ENCODE peak calls at places on chromosomes 12 and 14, in seven cellular contexts. H is AG09309, D is fibroblast of lung, K is OCI-LY7, X is coronary artery, U is AG10803, F is HFFc6. L is an unnamed sample.

GRCh38 chr12:263574-263973 is 938 bp upstream of the SLC6A13 start:
- DNase-seq in U (no peak), D (peak; percentile 66), F (peak; percentile 6), H (no peak), X (no peak), K (no peak), L (no peak)

GRCh38 chr12:55935742-55936151 is 4.8 kb downstream of the DGKA start:
- DNase-seq in X (no peak), H (no peak), K (no peak), U (no peak), F (no peak), D (no peak), L (no peak)

GRCh38 chr12:93790472-93791152 is 113.4 kb downstream of the CRADD start:
- DNase-seq in U (peak; percentile 88), F (peak; percentile 78), H (no peak), D (peak; percentile 93), X (no peak), K (no peak), L (peak; percentile 37)

GRCh38 chr12:96241484-96242256 is 47.5 kb downstream of the ELK3 start:
- DNase-seq in U (peak; percentile 98), X (no peak), F (no peak), D (peak; percentile 80), K (no peak), H (peak; percentile 92), L (no peak)

GRCh38 chr14:104797112-104798044 is 1.8 kb upstream of the AKT1 start:
- DNase-seq in F (no peak), K (no peak), X (no peak), U (no peak), H (no peak), D (no peak), L (no peak)

GRCh38 chr12:96343347-96343954 is 56.8 kb downstream of the CDK17 start:
- DNase-seq in H (no peak), K (peak; percentile 10), D (peak; percentile 75), X (no peak), U (peak; percentile 40), F (no peak), L (peak; percentile 67)

GRCh38 chr12:57846577-57847319 is at the start of gene CTDSP2:
- DNase-seq in X (peak; percentile 100), D (peak; percentile 97), K (peak; percentile 97), H (peak; percentile 94), F (peak; percentile 98), U (peak; percentile 99), L (peak; percentile 99)

GRCh38 chr14:54348923-54349615 is 47.7 kb upstream of the CDKN3 start:
- DNase-seq in K (no peak), D (peak; percentile 47), U (peak; percentile 77), F (no peak), H (no peak), X (no peak), L (no peak)

GRCh38 chr14:53295985-53296582 is 143.0 kb upstream of the DDHD1 start:
- DNase-seq in X (no peak), K (peak; percentile 57), H (no peak), U (peak; percentile 42), F (peak; percentile 9), D (peak; percentile 37), L (peak; percentile 39)

GRCh38 chr14:64815257-64815656 is 64.5 kb downstream of the SPTB start:
- DNase-seq in H (no peak), D (no peak), U (no peak), X (no peak), K (no peak), F (no peak), L (no peak)

GRCh38 chr12:76820888-76821482 is 57.1 kb downstream of the ZDHHC17 start:
- DNase-seq in D (peak; percentile 40), F (peak; percentile 26), K (peak; percentile 3), H (no peak), X (no peak), U (peak; percentile 46), L (peak; percentile 25)

GRCh38 chr12:64744422-64745258 is 14.6 kb downstream of the GNS start:
- DNase-seq in U (peak; percentile 36), F (no peak), X (no peak), K (no peak), H (no peak), D (peak; percentile 48), L (no peak)

GRCh38 chr12:65925626-65926025 is 101.3 kb downstream of the HMGA2 start:
- DNase-seq in F (no peak), H (no peak), D (no peak), U (no peak), X (no peak), K (no peak), L (peak; percentile 82)

GRCh38 chr12:13196302-13196921 is at the start of gene EMP1:
- DNase-seq in D (peak; percentile 100), X (peak; percentile 95), F (peak; percentile 100), U (peak; percentile 100), H (peak; percentile 99), K (no peak), L (peak; percentile 76)

GRCh38 chr12:15978431-15978950 is 67.4 kb downstream of the DERA start:
- DNase-seq in X (no peak), K (no peak), F (peak; percentile 50), D (peak; percentile 90), H (no peak), U (peak; percentile 57), L (no peak)

GRCh38 chr12:93968928-93969327 is 179.4 kb upstream of the PLXNC1 start:
- DNase-seq in K (no peak), F (no peak), D (no peak), U (no peak), H (no peak), X (no peak), L (peak; percentile 37)

GRCh38 chr12:101009274-101009673 is 200.8 kb downstream of the SLC5A8 start:
- DNase-seq in H (no peak), X (no peak), U (no peak), F (no peak), D (no peak), K (no peak), L (no peak)

GRCh38 chr12:81502912-81503695 is 256.0 kb downstream of the PPFIA2 start:
- DNase-seq in H (peak; percentile 33), D (peak; percentile 98), U (peak; percentile 77), X (no peak), K (no peak), F (no peak), L (no peak)

GRCh38 chr14:54502602-54503001 is 7.1 kb upstream of the CGRRF1 start:
- DNase-seq in K (no peak), X (no peak), F (no peak), U (peak; percentile 72), D (no peak), H (no peak), L (peak; percentile 14)

GRCh38 chr12:104733717-104734175 is 224.3 kb downstream of the SLC41A2 start:
- DNase-seq in D (no peak), K (peak; percentile 22), U (no peak), H (no peak), F (no peak), X (no peak), L (peak; percentile 62)
- TF ChIP-seq CTCF in D (no peak), K (peak; percentile 68), U (no peak), H (no peak), F (peak; percentile 55), X (no peak), L (peak; percentile 27)

GRCh38 chr12:121804417-121805111 is 755 bp downstream of the SETD1B start:
- DNase-seq in F (no peak), D (no peak), U (no peak), H (no peak), K (peak; percentile 57), X (no peak), L (peak; percentile 87)
- TF ChIP-seq CTCF in F (no peak), D (no peak), U (no peak), H (no peak), K (no peak), X (no peak), L (no peak)

GRCh38 chr14:80862983-80863382 is 78.6 kb downstream of the CEP128 start:
- DNase-seq in D (no peak), H (no peak), U (no peak), F (no peak), K (no peak), X (no peak), L (no peak)
- TF ChIP-seq CTCF in D (peak; percentile 37), H (no peak), U (peak; percentile 38), F (peak; percentile 73), K (peak; percentile 69), X (no peak), L (no peak)

GRCh38 chr14:100278702-100279101 is 27.5 kb downstream of the SLC25A29 start:
- DNase-seq in X (no peak), K (peak; percentile 45), H (peak; percentile 41), D (peak; percentile 74), U (peak; percentile 76), F (peak; percentile 63), L (peak; percentile 75)
- TF ChIP-seq CTCF in X (no peak), K (peak; percentile 42), H (peak; percentile 44), D (peak; percentile 33), U (peak; percentile 57), F (peak; percentile 49), L (no peak)

GRCh38 chr14:67240168-67240932 is 885 bp upstream of the PALS1 start:
- DNase-seq in F (peak; percentile 45), K (peak; percentile 31), U (peak; percentile 36), H (no peak), D (no peak), X (peak; percentile 89), L (peak; percentile 50)
- TF ChIP-seq CTCF in F (no peak), K (no peak), U (no peak), H (no peak), D (no peak), X (no peak), L (no peak)

DNA sequence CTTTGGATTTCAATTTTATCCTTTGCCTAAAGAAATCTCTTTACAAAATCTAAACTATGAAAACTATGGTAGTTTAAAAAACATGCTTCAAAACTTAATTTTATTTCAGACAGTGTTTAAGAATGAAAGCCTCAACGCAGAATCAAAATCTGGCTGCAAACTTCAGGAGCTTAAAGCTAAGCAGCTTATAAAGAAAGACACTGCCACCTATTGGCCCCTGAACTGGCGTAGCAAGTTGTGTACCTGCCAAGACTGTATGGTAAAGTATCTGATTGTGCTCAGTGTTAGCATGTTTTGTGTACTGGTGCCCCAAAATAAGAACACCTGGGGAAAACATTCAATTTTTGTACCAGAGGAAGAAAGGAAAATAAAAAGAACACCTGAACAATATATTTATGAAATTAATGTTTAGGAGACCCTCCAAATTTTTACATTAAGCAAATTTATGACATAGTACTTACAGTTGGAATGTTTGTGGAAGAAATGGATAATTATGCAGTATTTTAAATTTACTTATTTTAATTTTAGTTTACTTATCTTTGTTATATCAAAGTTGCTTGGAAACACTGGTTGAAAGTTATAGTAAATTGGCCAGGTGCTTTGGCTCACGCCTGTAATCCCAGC is 12.2 kb downstream of the UBR7 start:
- DNase-seq in X (no peak), F (peak; percentile 51), H (no peak), U (peak; percentile 67), K (peak; percentile 77), D (peak; percentile 56), L (peak; percentile 73)
- TF ChIP-seq CTCF in X (no peak), F (peak; percentile 75), H (peak; percentile 67), U (peak; percentile 57), K (peak; percentile 94), D (peak; percentile 60), L (peak; percentile 70)

GRCh38 chr12:98373982-98374381 is 141.4 kb upstream of the TMPO start:
- DNase-seq in X (no peak), K (peak; percentile 25), D (no peak), F (peak; percentile 4), U (no peak), H (no peak), L (peak; percentile 37)
- TF ChIP-seq CTCF in X (no peak), K (peak; percentile 56), D (peak; percentile 27), F (peak; percentile 62), U (peak; percentile 37), H (peak; percentile 41), L (peak; percentile 35)

GRCh38 chr14:60662987-60663386 is 13.7 kb upstream of the SIX1 start:
- DNase-seq in D (no peak), U (no peak), K (no peak), X (no peak), H (no peak), F (no peak), L (no peak)
- TF ChIP-seq CTCF in D (no peak), U (no peak), K (no peak), X (no peak), H (no peak), F (no peak), L (no peak)